ENCODE peak calls at places on chromosomes 5 and 9, in five cellular contexts. One of them, this sample, is unnamed.

GRCh38 chr5:82346376-82347212 is 68.4 kb upstream of the RPS23 start:
- DNase-seq in CD4-positive, alpha-beta T cell: no peak
- DNase-seq in left ventricle myocardium inferior: peak; percentile 23
- DNase-seq in heart right ventricle: peak; percentile 21
- DNase-seq in stomach: no peak
- DNase-seq in this sample: no peak

GRCh38 chr5:158812381-158812780 is 287.3 kb downstream of the EBF1 start:
- DNase-seq in heart right ventricle: no peak
- DNase-seq in left ventricle myocardium inferior: peak; percentile 18
- DNase-seq in stomach: no peak
- DNase-seq in CD4-positive, alpha-beta T cell: peak; percentile 67
- DNase-seq in this sample: no peak

GRCh38 chr9:123924727-123925126 is 5.2 kb downstream of the DENND1A start:
- DNase-seq in CD4-positive, alpha-beta T cell: no peak
- DNase-seq in heart right ventricle: no peak
- DNase-seq in stomach: no peak
- DNase-seq in left ventricle myocardium inferior: no peak
- DNase-seq in this sample: no peak

GRCh38 chr9:125440411-125440810 is 178.8 kb downstream of the GAPVD1 start:
- DNase-seq in left ventricle myocardium inferior: no peak
- DNase-seq in CD4-positive, alpha-beta T cell: no peak
- DNase-seq in stomach: peak; percentile 20
- DNase-seq in heart right ventricle: no peak
- DNase-seq in this sample: no peak

GRCh38 chr9:76218151-76218867 is 175.9 kb downstream of the RFK start:
- DNase-seq in CD4-positive, alpha-beta T cell: no peak
- DNase-seq in stomach: no peak
- DNase-seq in left ventricle myocardium inferior: no peak
- DNase-seq in heart right ventricle: no peak
- DNase-seq in this sample: no peak

GRCh38 chr5:97077246-97077645 is 65.2 kb downstream of the LIX1 start:
- DNase-seq in stomach: no peak
- DNase-seq in heart right ventricle: no peak
- DNase-seq in left ventricle myocardium inferior: no peak
- DNase-seq in CD4-positive, alpha-beta T cell: no peak
- DNase-seq in this sample: no peak

GRCh38 chr5:14199902-14200301 is 56.8 kb downstream of the TRIO start:
- DNase-seq in CD4-positive, alpha-beta T cell: no peak
- DNase-seq in left ventricle myocardium inferior: peak; percentile 40
- DNase-seq in heart right ventricle: peak; percentile 25
- DNase-seq in stomach: no peak
- DNase-seq in this sample: no peak

GRCh38 chr9:125750656-125751035 is 3.5 kb downstream of the PBX3 start:
- DNase-seq in CD4-positive, alpha-beta T cell: no peak
- DNase-seq in heart right ventricle: no peak
- DNase-seq in stomach: no peak
- DNase-seq in left ventricle myocardium inferior: no peak
- DNase-seq in this sample: no peak

GRCh38 chr5:153496835-153497234 is 6.4 kb downstream of the GRIA1 start:
- DNase-seq in CD4-positive, alpha-beta T cell: no peak
- DNase-seq in stomach: no peak
- DNase-seq in left ventricle myocardium inferior: no peak
- DNase-seq in heart right ventricle: no peak
- DNase-seq in this sample: no peak

GRCh38 chr5:79133121-79133656 is 21.6 kb downstream of the BHMT start:
- DNase-seq in heart right ventricle: no peak
- DNase-seq in CD4-positive, alpha-beta T cell: no peak
- DNase-seq in stomach: no peak
- DNase-seq in left ventricle myocardium inferior: no peak
- DNase-seq in this sample: no peak

GRCh38 chr9:33858346-33858869 is 41.4 kb downstream of the UBE2R2 start:
- DNase-seq in left ventricle myocardium inferior: no peak
- DNase-seq in CD4-positive, alpha-beta T cell: no peak
- DNase-seq in stomach: no peak
- DNase-seq in heart right ventricle: no peak
- DNase-seq in this sample: no peak

GRCh38 chr9:630817-631216 is 210.7 kb upstream of the DMRT1 start:
- DNase-seq in left ventricle myocardium inferior: no peak
- DNase-seq in heart right ventricle: no peak
- DNase-seq in CD4-positive, alpha-beta T cell: no peak
- DNase-seq in stomach: no peak
- DNase-seq in this sample: no peak

GRCh38 chr5:142756576-142756975 is 13.6 kb upstream of the ARHGAP26 start:
- DNase-seq in CD4-positive, alpha-beta T cell: no peak
- DNase-seq in heart right ventricle: no peak
- DNase-seq in left ventricle myocardium inferior: no peak
- DNase-seq in stomach: no peak
- DNase-seq in this sample: no peak

GRCh38 chr5:55141945-55142690 is 17.9 kb upstream of the GPX8 start:
- DNase-seq in heart right ventricle: no peak
- DNase-seq in stomach: no peak
- DNase-seq in left ventricle myocardium inferior: no peak
- DNase-seq in CD4-positive, alpha-beta T cell: no peak
- DNase-seq in this sample: no peak

GRCh38 chr9:135491764-135492163 is 8.7 kb upstream of the MRPS2 start:
- DNase-seq in stomach: no peak
- DNase-seq in heart right ventricle: no peak
- DNase-seq in CD4-positive, alpha-beta T cell: no peak
- DNase-seq in left ventricle myocardium inferior: no peak
- DNase-seq in this sample: no peak

GRCh38 chr9:77981332-77981731 is 50.3 kb downstream of the GNAQ start:
- DNase-seq in left ventricle myocardium inferior: no peak
- DNase-seq in stomach: peak; percentile 63
- DNase-seq in CD4-positive, alpha-beta T cell: no peak
- DNase-seq in heart right ventricle: no peak
- DNase-seq in this sample: no peak

GRCh38 chr5:145028626-145029025 is 806.5 kb downstream of the PRELID2 start:
- DNase-seq in left ventricle myocardium inferior: no peak
- DNase-seq in stomach: no peak
- DNase-seq in CD4-positive, alpha-beta T cell: no peak
- DNase-seq in heart right ventricle: no peak
- DNase-seq in this sample: no peak

GRCh38 chr5:160054831-160055230 is 45.9 kb downstream of the TTC1 start:
- DNase-seq in stomach: no peak
- DNase-seq in heart right ventricle: no peak
- DNase-seq in left ventricle myocardium inferior: no peak
- DNase-seq in CD4-positive, alpha-beta T cell: no peak
- DNase-seq in this sample: no peak

DNA sequence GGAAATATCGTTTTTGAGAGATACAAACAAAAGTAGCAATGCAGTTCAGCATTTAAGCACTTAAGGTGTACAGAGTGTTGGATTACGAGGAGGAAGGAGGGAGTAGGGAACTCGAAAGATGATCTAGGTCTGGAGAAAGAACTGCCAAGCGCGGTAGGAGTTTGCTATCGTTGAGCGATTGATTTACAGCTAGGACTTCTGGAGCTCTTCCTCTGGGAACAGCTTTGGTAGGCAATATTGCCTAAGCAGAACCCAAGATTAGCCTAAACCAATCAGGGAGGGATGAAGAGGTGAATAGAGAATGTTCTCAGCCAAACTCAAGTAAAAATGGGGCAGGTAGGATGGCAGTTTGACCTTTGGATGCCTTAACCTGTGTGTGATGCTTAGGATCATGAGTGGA is 975 bp downstream of the CLTA start:
- DNase-seq in CD4-positive, alpha-beta T cell: no peak
- DNase-seq in heart right ventricle: no peak
- DNase-seq in stomach: no peak
- DNase-seq in left ventricle myocardium inferior: no peak
- DNase-seq in this sample: no peak
- H3K27ac ChIP-seq in CD4-positive, alpha-beta T cell: no peak overlapping the region
- H3K27ac ChIP-seq in heart right ventricle: no peak overlapping the region
- H3K27ac ChIP-seq in stomach: peak overlapping the region; percentile 94
- H3K27ac ChIP-seq in left ventricle myocardium inferior: peak overlapping the region; percentile 89
- H3K27ac ChIP-seq in this sample: no peak overlapping the region

DNA sequence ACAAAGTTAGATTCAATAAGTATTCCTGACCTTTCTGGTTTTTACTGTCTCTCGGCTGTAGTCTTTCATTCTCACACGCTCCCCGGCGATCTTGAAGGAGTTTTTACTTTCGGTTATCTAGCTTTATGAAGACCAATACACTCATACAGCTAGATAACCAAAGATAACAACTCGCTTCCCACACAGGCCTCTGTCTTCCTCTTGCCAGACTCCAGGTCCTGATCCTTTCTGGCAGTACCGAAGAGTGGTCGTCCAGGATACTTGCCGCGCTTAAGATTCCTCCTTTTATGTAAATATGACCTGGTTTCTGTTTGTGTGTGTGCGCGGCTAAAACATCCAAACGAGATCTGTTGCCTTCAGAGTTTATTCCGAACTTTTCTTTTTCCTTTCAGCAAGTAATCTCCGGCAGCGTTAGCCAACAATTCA is 216.2 kb downstream of the MEF2C start:
- DNase-seq in left ventricle myocardium inferior: no peak
- DNase-seq in heart right ventricle: no peak
- DNase-seq in stomach: no peak
- DNase-seq in CD4-positive, alpha-beta T cell: no peak
- DNase-seq in this sample: no peak
- H3K27ac ChIP-seq in left ventricle myocardium inferior: no peak overlapping the region
- H3K27ac ChIP-seq in heart right ventricle: no peak overlapping the region
- H3K27ac ChIP-seq in stomach: no peak overlapping the region
- H3K27ac ChIP-seq in CD4-positive, alpha-beta T cell: no peak overlapping the region
- H3K27ac ChIP-seq in this sample: no peak overlapping the region

GRCh38 chr5:149605998-149606721 is 24.9 kb downstream of the ARHGEF37 start:
- DNase-seq in left ventricle myocardium inferior: peak; percentile 32
- DNase-seq in heart right ventricle: no peak
- DNase-seq in stomach: peak; percentile 49
- DNase-seq in CD4-positive, alpha-beta T cell: no peak
- DNase-seq in this sample: no peak
- H3K27ac ChIP-seq in left ventricle myocardium inferior: peak overlapping the region; percentile 79
- H3K27ac ChIP-seq in heart right ventricle: no peak overlapping the region
- H3K27ac ChIP-seq in stomach: peak overlapping the region; percentile 27
- H3K27ac ChIP-seq in CD4-positive, alpha-beta T cell: no peak overlapping the region
- H3K27ac ChIP-seq in this sample: no peak overlapping the region

GRCh38 chr9:90775657-90776056 is 26.0 kb upstream of the SYK start:
- DNase-seq in CD4-positive, alpha-beta T cell: no peak
- DNase-seq in stomach: no peak
- DNase-seq in heart right ventricle: no peak
- DNase-seq in left ventricle myocardium inferior: no peak
- DNase-seq in this sample: no peak
- H3K27ac ChIP-seq in CD4-positive, alpha-beta T cell: no peak overlapping the region
- H3K27ac ChIP-seq in stomach: no peak overlapping the region
- H3K27ac ChIP-seq in heart right ventricle: no peak overlapping the region
- H3K27ac ChIP-seq in left ventricle myocardium inferior: no peak overlapping the region
- H3K27ac ChIP-seq in this sample: no peak overlapping the region